ENCODE peak calls at places on chromosomes 6 and 20, in nine cellular contexts. One of them, this sample, is unnamed.
A peak's percentile ranks its signal among the peaks of the same experiment; 100 is the strongest.

GRCh38 chr6:36368921-36369880 is 18.3 kb downstream of the ETV7 start:
- DNase-seq in ascending aorta: no peak
- DNase-seq in AG04449: peak; percentile 93
- DNase-seq in CD8-positive, alpha-beta T cell: no peak
- DNase-seq in cardiac muscle cell: no peak
- DNase-seq in kidney epithelial cell: peak; percentile 70
- DNase-seq in sigmoid colon: no peak
- DNase-seq in IMR-90: peak; percentile 83
- DNase-seq in epithelial cell of esophagus: peak; percentile 81
- DNase-seq in this sample: no peak

GRCh38 chr6:129946439-129947140 is 71.8 kb upstream of the L3MBTL3 start:
- DNase-seq in ascending aorta: no peak
- DNase-seq in AG04449: no peak
- DNase-seq in CD8-positive, alpha-beta T cell: no peak
- DNase-seq in cardiac muscle cell: peak; percentile 34
- DNase-seq in kidney epithelial cell: no peak
- DNase-seq in sigmoid colon: no peak
- DNase-seq in IMR-90: no peak
- DNase-seq in epithelial cell of esophagus: no peak
- DNase-seq in this sample: no peak

GRCh38 chr6:95686858-95687257 is 109.5 kb downstream of the MANEA start:
- DNase-seq in ascending aorta: no peak
- DNase-seq in AG04449: no peak
- DNase-seq in CD8-positive, alpha-beta T cell: no peak
- DNase-seq in cardiac muscle cell: no peak
- DNase-seq in kidney epithelial cell: no peak
- DNase-seq in sigmoid colon: no peak
- DNase-seq in IMR-90: no peak
- DNase-seq in epithelial cell of esophagus: no peak
- DNase-seq in this sample: no peak

GRCh38 chr6:153503810-153504209 is 372.7 kb upstream of the RGS17 start:
- DNase-seq in ascending aorta: no peak
- DNase-seq in AG04449: no peak
- DNase-seq in CD8-positive, alpha-beta T cell: no peak
- DNase-seq in cardiac muscle cell: peak; percentile 7
- DNase-seq in kidney epithelial cell: no peak
- DNase-seq in sigmoid colon: no peak
- DNase-seq in IMR-90: no peak
- DNase-seq in epithelial cell of esophagus: peak; percentile 14
- DNase-seq in this sample: no peak

GRCh38 chr20:23111944-23112342 is 25.8 kb upstream of the CD93 start:
- DNase-seq in ascending aorta: no peak
- DNase-seq in AG04449: no peak
- DNase-seq in CD8-positive, alpha-beta T cell: no peak
- DNase-seq in cardiac muscle cell: no peak
- DNase-seq in kidney epithelial cell: no peak
- DNase-seq in sigmoid colon: no peak
- DNase-seq in IMR-90: no peak
- DNase-seq in epithelial cell of esophagus: no peak
- DNase-seq in this sample: no peak

GRCh38 chr6:106510090-106510970 is 119.0 kb downstream of the RTN4IP1 start:
- DNase-seq in ascending aorta: no peak
- DNase-seq in AG04449: no peak
- DNase-seq in CD8-positive, alpha-beta T cell: peak; percentile 78
- DNase-seq in cardiac muscle cell: peak; percentile 42
- DNase-seq in kidney epithelial cell: no peak
- DNase-seq in sigmoid colon: peak; percentile 74
- DNase-seq in IMR-90: no peak
- DNase-seq in epithelial cell of esophagus: peak; percentile 95
- DNase-seq in this sample: no peak

GRCh38 chr6:13226071-13226470 is 102.3 kb downstream of the TBC1D7 start:
- DNase-seq in ascending aorta: no peak
- DNase-seq in AG04449: no peak
- DNase-seq in CD8-positive, alpha-beta T cell: no peak
- DNase-seq in cardiac muscle cell: no peak
- DNase-seq in kidney epithelial cell: no peak
- DNase-seq in sigmoid colon: no peak
- DNase-seq in IMR-90: no peak
- DNase-seq in epithelial cell of esophagus: no peak
- DNase-seq in this sample: no peak

GRCh38 chr20:24771651-24772061 is 177.4 kb upstream of the CST7 start:
- DNase-seq in ascending aorta: no peak
- DNase-seq in AG04449: no peak
- DNase-seq in CD8-positive, alpha-beta T cell: no peak
- DNase-seq in cardiac muscle cell: no peak
- DNase-seq in kidney epithelial cell: no peak
- DNase-seq in sigmoid colon: no peak
- DNase-seq in IMR-90: no peak
- DNase-seq in epithelial cell of esophagus: no peak
- DNase-seq in this sample: no peak

GRCh38 chr20:1469925-1470571 is 3.4 kb upstream of the NSFL1C start:
- DNase-seq in ascending aorta: peak; percentile 59
- DNase-seq in AG04449: peak; percentile 99
- DNase-seq in CD8-positive, alpha-beta T cell: no peak
- DNase-seq in cardiac muscle cell: peak; percentile 83
- DNase-seq in kidney epithelial cell: peak; percentile 99
- DNase-seq in sigmoid colon: peak; percentile 79
- DNase-seq in IMR-90: peak; percentile 100
- DNase-seq in epithelial cell of esophagus: peak; percentile 98
- DNase-seq in this sample: peak; percentile 98

GRCh38 chr6:138188278-138188923 is 26.7 kb downstream of the ARFGEF3 start:
- DNase-seq in ascending aorta: no peak
- DNase-seq in AG04449: no peak
- DNase-seq in CD8-positive, alpha-beta T cell: no peak
- DNase-seq in cardiac muscle cell: peak; percentile 74
- DNase-seq in kidney epithelial cell: no peak
- DNase-seq in sigmoid colon: no peak
- DNase-seq in IMR-90: no peak
- DNase-seq in epithelial cell of esophagus: peak; percentile 75
- DNase-seq in this sample: no peak

GRCh38 chr6:138528137-138528536 is 28.8 kb upstream of the NHSL1 start:
- DNase-seq in ascending aorta: no peak
- DNase-seq in AG04449: no peak
- DNase-seq in CD8-positive, alpha-beta T cell: no peak
- DNase-seq in cardiac muscle cell: no peak
- DNase-seq in kidney epithelial cell: no peak
- DNase-seq in sigmoid colon: no peak
- DNase-seq in IMR-90: peak; percentile 34
- DNase-seq in epithelial cell of esophagus: peak; percentile 35
- DNase-seq in this sample: no peak

GRCh38 chr20:44576297-44576696 is 6.1 kb upstream of the PKIG start:
- DNase-seq in ascending aorta: no peak
- DNase-seq in AG04449: no peak
- DNase-seq in CD8-positive, alpha-beta T cell: no peak
- DNase-seq in cardiac muscle cell: no peak
- DNase-seq in kidney epithelial cell: no peak
- DNase-seq in sigmoid colon: no peak
- DNase-seq in IMR-90: peak; percentile 67
- DNase-seq in epithelial cell of esophagus: peak; percentile 18
- DNase-seq in this sample: peak; percentile 52

GRCh38 chr6:130981409-130981808 is 81.6 kb downstream of the EPB41L2 start:
- DNase-seq in ascending aorta: no peak
- DNase-seq in AG04449: no peak
- DNase-seq in CD8-positive, alpha-beta T cell: no peak
- DNase-seq in cardiac muscle cell: no peak
- DNase-seq in kidney epithelial cell: no peak
- DNase-seq in sigmoid colon: no peak
- DNase-seq in IMR-90: peak; percentile 84
- DNase-seq in epithelial cell of esophagus: no peak
- DNase-seq in this sample: peak; percentile 58

GRCh38 chr6:80523531-80523970 is 417.1 kb downstream of the BCKDHB start:
- DNase-seq in ascending aorta: no peak
- DNase-seq in AG04449: no peak
- DNase-seq in CD8-positive, alpha-beta T cell: no peak
- DNase-seq in cardiac muscle cell: peak; percentile 36
- DNase-seq in kidney epithelial cell: no peak
- DNase-seq in sigmoid colon: no peak
- DNase-seq in IMR-90: peak; percentile 52
- DNase-seq in epithelial cell of esophagus: peak; percentile 21
- DNase-seq in this sample: no peak

GRCh38 chr20:16381444-16381843 is 191.8 kb downstream of the KIF16B start:
- DNase-seq in ascending aorta: no peak
- DNase-seq in AG04449: no peak
- DNase-seq in CD8-positive, alpha-beta T cell: no peak
- DNase-seq in cardiac muscle cell: no peak
- DNase-seq in kidney epithelial cell: no peak
- DNase-seq in sigmoid colon: no peak
- DNase-seq in IMR-90: no peak
- DNase-seq in epithelial cell of esophagus: no peak
- DNase-seq in this sample: no peak

GRCh38 chr20:16387661-16388060 is 185.6 kb downstream of the KIF16B start:
- DNase-seq in ascending aorta: no peak
- DNase-seq in AG04449: no peak
- DNase-seq in CD8-positive, alpha-beta T cell: no peak
- DNase-seq in cardiac muscle cell: no peak
- DNase-seq in kidney epithelial cell: no peak
- DNase-seq in sigmoid colon: no peak
- DNase-seq in IMR-90: no peak
- DNase-seq in epithelial cell of esophagus: no peak
- DNase-seq in this sample: no peak

GRCh38 chr20:16388731-16389130 is 184.5 kb downstream of the KIF16B start:
- DNase-seq in ascending aorta: no peak
- DNase-seq in AG04449: no peak
- DNase-seq in CD8-positive, alpha-beta T cell: no peak
- DNase-seq in cardiac muscle cell: no peak
- DNase-seq in kidney epithelial cell: no peak
- DNase-seq in sigmoid colon: no peak
- DNase-seq in IMR-90: no peak
- DNase-seq in epithelial cell of esophagus: peak; percentile 8
- DNase-seq in this sample: no peak

GRCh38 chr20:16385891-16386290 is 187.4 kb downstream of the KIF16B start:
- DNase-seq in ascending aorta: no peak
- DNase-seq in AG04449: no peak
- DNase-seq in CD8-positive, alpha-beta T cell: no peak
- DNase-seq in cardiac muscle cell: peak; percentile 71
- DNase-seq in kidney epithelial cell: no peak
- DNase-seq in sigmoid colon: no peak
- DNase-seq in IMR-90: no peak
- DNase-seq in epithelial cell of esophagus: no peak
- DNase-seq in this sample: no peak

DNA sequence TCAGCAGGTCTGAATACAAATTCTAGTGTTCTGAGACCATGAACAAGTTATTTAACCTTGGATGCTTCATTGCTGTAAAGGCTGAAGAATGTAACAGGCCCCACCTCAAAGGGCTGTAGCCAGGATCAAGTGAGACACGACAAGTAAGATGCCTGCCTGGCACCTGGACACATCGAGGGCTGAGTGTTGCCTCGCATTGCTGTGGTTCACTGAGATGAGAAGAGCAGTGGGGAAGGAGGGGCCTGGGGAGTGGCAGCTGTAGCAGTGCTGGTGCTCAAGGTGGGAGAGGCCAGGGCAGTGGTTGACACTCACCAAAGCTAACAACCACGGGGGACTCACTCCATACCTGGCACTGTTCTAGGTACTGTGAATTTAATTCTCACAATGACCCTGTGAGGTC is 187.8 kb downstream of the KIF16B start:
- DNase-seq in ascending aorta: no peak
- DNase-seq in AG04449: no peak
- DNase-seq in CD8-positive, alpha-beta T cell: no peak
- DNase-seq in cardiac muscle cell: peak; percentile 4
- DNase-seq in kidney epithelial cell: no peak
- DNase-seq in sigmoid colon: no peak
- DNase-seq in IMR-90: no peak
- DNase-seq in epithelial cell of esophagus: no peak
- DNase-seq in this sample: no peak
- TF ChIP-seq CTCF in ascending aorta: no peak
- TF ChIP-seq CTCF in AG04449: no peak
- TF ChIP-seq CTCF in CD8-positive, alpha-beta T cell: no peak
- TF ChIP-seq CTCF in cardiac muscle cell: no peak
- TF ChIP-seq CTCF in kidney epithelial cell: no peak
- TF ChIP-seq CTCF in sigmoid colon: no peak
- TF ChIP-seq CTCF in IMR-90: no peak
- TF ChIP-seq CTCF in epithelial cell of esophagus: no peak
- TF ChIP-seq CTCF in this sample: no peak

DNA sequence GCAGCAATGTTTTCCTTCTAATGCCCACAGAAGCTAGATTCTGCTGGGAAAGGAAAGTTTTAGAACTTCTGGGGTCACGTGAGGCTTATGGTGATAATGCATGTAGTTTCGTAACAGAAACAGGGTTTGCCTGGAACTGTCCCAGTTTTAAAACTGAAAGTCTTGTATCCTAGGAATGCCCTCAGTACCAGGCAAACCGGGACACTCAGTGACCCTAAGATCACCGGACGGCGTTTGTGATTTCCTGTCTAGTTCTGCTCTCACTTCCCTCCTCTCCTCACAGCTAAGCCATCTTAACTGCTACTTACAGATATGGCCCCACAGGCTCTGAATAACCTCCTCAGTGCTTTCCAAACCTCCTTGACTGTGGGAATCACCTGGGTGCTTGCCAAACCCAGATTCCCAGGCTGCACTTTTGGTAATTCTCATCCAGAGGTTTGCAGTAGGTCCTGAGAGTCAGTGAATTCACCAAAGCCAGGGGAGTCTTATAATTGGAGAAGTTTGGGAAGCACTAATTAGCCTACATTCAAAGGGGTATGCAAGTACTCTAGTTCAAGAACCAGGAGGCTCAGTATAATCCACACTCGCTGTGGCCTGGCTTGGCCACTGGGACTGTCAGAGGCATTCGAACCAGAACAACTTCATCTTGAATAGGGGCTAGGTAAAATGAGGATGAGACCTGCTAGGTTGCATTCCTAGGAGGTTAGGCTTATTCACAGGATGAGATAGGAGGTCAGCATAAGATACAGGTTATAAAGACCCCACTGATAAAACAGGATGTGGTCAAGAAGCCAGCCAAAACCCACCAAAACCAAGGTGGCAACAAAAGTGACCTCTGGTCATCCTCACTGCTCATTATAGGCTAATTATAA is 231.6 kb upstream of the MYLIP start:
- DNase-seq in ascending aorta: no peak
- DNase-seq in AG04449: no peak
- DNase-seq in CD8-positive, alpha-beta T cell: no peak
- DNase-seq in cardiac muscle cell: no peak
- DNase-seq in kidney epithelial cell: no peak
- DNase-seq in sigmoid colon: no peak
- DNase-seq in IMR-90: peak; percentile 5
- DNase-seq in epithelial cell of esophagus: no peak
- DNase-seq in this sample: no peak
- H3K4me3 ChIP-seq in ascending aorta: peak overlapping the region; percentile 33
- H3K4me3 ChIP-seq in AG04449: no peak overlapping the region
- H3K4me3 ChIP-seq in CD8-positive, alpha-beta T cell: no peak overlapping the region
- H3K4me3 ChIP-seq in cardiac muscle cell: no peak overlapping the region
- H3K4me3 ChIP-seq in kidney epithelial cell: no peak overlapping the region
- H3K4me3 ChIP-seq in sigmoid colon: no peak overlapping the region
- H3K4me3 ChIP-seq in IMR-90: no peak overlapping the region
- H3K4me3 ChIP-seq in epithelial cell of esophagus: no peak overlapping the region
- H3K4me3 ChIP-seq in this sample: no peak overlapping the region

GRCh38 chr6:133802861-133803260 is 86.1 kb upstream of the TCF21 start:
- DNase-seq in ascending aorta: no peak
- DNase-seq in AG04449: no peak
- DNase-seq in CD8-positive, alpha-beta T cell: no peak
- DNase-seq in cardiac muscle cell: no peak
- DNase-seq in kidney epithelial cell: no peak
- DNase-seq in sigmoid colon: no peak
- DNase-seq in IMR-90: no peak
- DNase-seq in epithelial cell of esophagus: no peak
- DNase-seq in this sample: no peak
- TF ChIP-seq CTCF in ascending aorta: no peak
- TF ChIP-seq CTCF in AG04449: no peak
- TF ChIP-seq CTCF in CD8-positive, alpha-beta T cell: no peak
- TF ChIP-seq CTCF in cardiac muscle cell: no peak
- TF ChIP-seq CTCF in kidney epithelial cell: no peak
- TF ChIP-seq CTCF in sigmoid colon: no peak
- TF ChIP-seq CTCF in IMR-90: no peak
- TF ChIP-seq CTCF in epithelial cell of esophagus: no peak
- TF ChIP-seq CTCF in this sample: no peak

GRCh38 chr20:17734374-17734773 is 34.6 kb downstream of the BANF2 start:
- DNase-seq in ascending aorta: no peak
- DNase-seq in AG04449: no peak
- DNase-seq in CD8-positive, alpha-beta T cell: no peak
- DNase-seq in cardiac muscle cell: no peak
- DNase-seq in kidney epithelial cell: no peak
- DNase-seq in sigmoid colon: no peak
- DNase-seq in IMR-90: no peak
- DNase-seq in epithelial cell of esophagus: no peak
- DNase-seq in this sample: no peak
- H3K4me3 ChIP-seq in ascending aorta: no peak overlapping the region
- H3K4me3 ChIP-seq in AG04449: no peak overlapping the region
- H3K4me3 ChIP-seq in CD8-positive, alpha-beta T cell: no peak overlapping the region
- H3K4me3 ChIP-seq in cardiac muscle cell: no peak overlapping the region
- H3K4me3 ChIP-seq in kidney epithelial cell: no peak overlapping the region
- H3K4me3 ChIP-seq in sigmoid colon: no peak overlapping the region
- H3K4me3 ChIP-seq in IMR-90: no peak overlapping the region
- H3K4me3 ChIP-seq in epithelial cell of esophagus: no peak overlapping the region
- H3K4me3 ChIP-seq in this sample: no peak overlapping the region

This sample was measured in HFF-Myc.